ENCODE peak calls at places on chromosomes 11 and 22, in nine cellular contexts. S, V, A, Y, P, Q, G, Z and C are unnamed samples.

GRCh38 chr11:69541501-69542313 is 60.2 kb downstream of the LINC01488 start:
- DNase-seq in S (no peak), V (no peak), A (no peak), Y (no peak), P (no peak), Q (peak), G (no peak), Z (no peak), C (no peak)

GRCh38 chr11:86558219-86558618 is 114.2 kb downstream of the ME3 start:
- DNase-seq in S (no peak), V (peak), A (no peak), Y (no peak), P (no peak), Q (no peak), G (no peak), Z (no peak), C (no peak)

GRCh38 chr11:57426754-57427691 is at the start of gene SLC43A3:
- DNase-seq in S (no peak), V (peak), A (peak), Y (no peak), P (peak), Q (peak), G (peak), Z (peak), C (peak)

GRCh38 chr11:68099474-68100405 is 21.4 kb downstream of the CHKA start:
- DNase-seq in S (no peak), V (peak), A (peak), Y (no peak), P (no peak), Q (no peak), G (no peak), Z (peak), C (no peak)

GRCh38 chr22:44587004-44587793 is 89.2 kb upstream of the RTL6 start:
- DNase-seq in S (no peak), V (no peak), A (no peak), Y (peak), P (no peak), Q (peak), G (peak), Z (no peak), C (no peak)

GRCh38 chr11:86180415-86180814 is 64.1 kb upstream of the EED start:
- DNase-seq in S (no peak), V (no peak), A (no peak), Y (no peak), P (no peak), Q (no peak), G (no peak), Z (no peak), C (no peak)

GRCh38 chr11:132943737-132944556 is 588.4 kb downstream of the OPCML start:
- DNase-seq in S (no peak), V (no peak), A (no peak), Y (no peak), P (no peak), Q (no peak), G (peak), Z (no peak), C (no peak)

GRCh38 chr11:126317681-126318641 is 14.1 kb downstream of the DCPS start:
- DNase-seq in S (no peak), V (peak), A (peak), Y (no peak), P (no peak), Q (no peak), G (no peak), Z (no peak), C (peak)

GRCh38 chr11:116579857-116580727 is 192.7 kb downstream of the BUD13 start:
- DNase-seq in S (no peak), V (no peak), A (no peak), Y (no peak), P (no peak), Q (no peak), G (peak), Z (peak), C (no peak)

GRCh38 chr11:73521621-73522020 is 76.3 kb downstream of the FAM168A start:
- DNase-seq in S (no peak), V (peak), A (no peak), Y (no peak), P (no peak), Q (peak), G (peak), Z (no peak), C (no peak)

GRCh38 chr22:30251661-30252226 is 5.2 kb upstream of the LIF start:
- DNase-seq in S (no peak), V (peak), A (no peak), Y (no peak), P (no peak), Q (no peak), G (no peak), Z (no peak), C (no peak)

GRCh38 chr11:26229270-26229669 is 102.7 kb upstream of the ANO3 start:
- DNase-seq in S (no peak), V (peak), A (no peak), Y (no peak), P (no peak), Q (no peak), G (no peak), Z (no peak), C (no peak)

GRCh38 chr11:109934151-109934550 is 159.0 kb upstream of the ZC3H12C start:
- DNase-seq in S (no peak), V (no peak), A (no peak), Y (no peak), P (no peak), Q (no peak), G (no peak), Z (no peak), C (no peak)

GRCh38 chr22:19713650-19714319 is 518 bp upstream of the SEPTIN5 start:
- DNase-seq in S (no peak), V (no peak), A (peak), Y (no peak), P (no peak), Q (no peak), G (peak), Z (no peak), C (no peak)

GRCh38 chr11:66106786-66107599 is 36.9 kb downstream of the PACS1 start:
- DNase-seq in S (no peak), V (peak), A (no peak), Y (no peak), P (no peak), Q (no peak), G (no peak), Z (peak), C (no peak)

GRCh38 chr22:40853961-40854360 is 2.5 kb downstream of the ST13 start:
- DNase-seq in S (no peak), V (peak), A (no peak), Y (no peak), P (no peak), Q (no peak), G (no peak), Z (no peak), C (no peak)

GRCh38 chr11:66854231-66854661 is 2.6 kb upstream of the LRFN4 start:
- DNase-seq in S (no peak), V (no peak), A (no peak), Y (no peak), P (no peak), Q (no peak), G (no peak), Z (no peak), C (no peak)

GRCh38 chr11:65428578-65429068 is 6.0 kb downstream of the NEAT1 start:
- DNase-seq in S (no peak), V (no peak), A (peak), Y (no peak), P (no peak), Q (no peak), G (no peak), Z (no peak), C (no peak)

GRCh38 chr22:37485006-37485713 is 1.0 kb downstream of the MFNG start:
- DNase-seq in S (no peak), V (no peak), A (no peak), Y (no peak), P (peak), Q (no peak), G (no peak), Z (peak), C (peak)

GRCh38 chr11:93025558-93026255 is 56.3 kb downstream of the MTNR1B start:
- DNase-seq in S (no peak), V (no peak), A (no peak), Y (no peak), P (no peak), Q (no peak), G (no peak), Z (no peak), C (no peak)

GRCh38 chr11:126598344-126599092 is 243.0 kb downstream of the ST3GAL4 start:
- DNase-seq in S (no peak), V (no peak), A (no peak), Y (no peak), P (no peak), Q (no peak), G (no peak), Z (no peak), C (no peak)

GRCh38 chr11:122523841-122524531 is 131.5 kb upstream of the UBASH3B start:
- DNase-seq in S (no peak), V (no peak), A (no peak), Y (no peak), P (no peak), Q (no peak), G (peak), Z (no peak), C (no peak)

GRCh38 chr22:42799462-42800405 is 57.3 kb downstream of the ARFGAP3 start:
- DNase-seq in S (no peak), V (no peak), A (no peak), Y (no peak), P (no peak), Q (no peak), G (no peak), Z (no peak), C (peak)

GRCh38 chr22:37018815-37019308 is 385 bp downstream of the TST start:
- DNase-seq in S (no peak), V (peak), A (peak), Y (peak), P (no peak), Q (no peak), G (peak), Z (no peak), C (no peak)

GRCh38 chr22:46763051-46763705 is 728 bp downstream of the TBC1D22A start:
- DNase-seq in S (no peak), V (peak), A (no peak), Y (no peak), P (no peak), Q (no peak), G (no peak), Z (peak), C (peak)

GRCh38 chr22:48258841-48259240 is 1496.4 kb downstream of the TBC1D22A start:
- DNase-seq in S (no peak), V (no peak), A (no peak), Y (no peak), P (no peak), Q (no peak), G (no peak), Z (no peak), C (no peak)

GRCh38 chr11:104852811-104853210 is 45.4 kb downstream of the CASP12 start:
- DNase-seq in S (no peak), V (no peak), A (no peak), Y (no peak), P (no peak), Q (no peak), G (no peak), Z (no peak), C (no peak)

GRCh38 chr11:132886335-132886734 is 646.0 kb downstream of the OPCML start:
- DNase-seq in S (no peak), V (peak), A (no peak), Y (no peak), P (no peak), Q (no peak), G (no peak), Z (no peak), C (no peak)

GRCh38 chr22:41048791-41049717 is 43.3 kb upstream of the EP300 start:
- DNase-seq in S (no peak), V (peak), A (peak), Y (peak), P (no peak), Q (peak), G (peak), Z (no peak), C (no peak)

GRCh38 chr11:46295312-46295995 is 18.0 kb downstream of the CREB3L1 start:
- DNase-seq in S (no peak), V (peak), A (peak), Y (peak), P (peak), Q (no peak), G (peak), Z (peak), C (peak)

GRCh38 chr11:114785820-114786219 is 107.5 kb downstream of the NXPE2 start:
- DNase-seq in S (no peak), V (no peak), A (no peak), Y (no peak), P (no peak), Q (no peak), G (no peak), Z (no peak), C (no peak)

GRCh38 chr11:10864688-10865087 is 6.8 kb upstream of the ZBED5 start:
- DNase-seq in S (no peak), V (no peak), A (no peak), Y (no peak), P (no peak), Q (no peak), G (no peak), Z (no peak), C (no peak)

GRCh38 chr11:64742940-64743590 is 877 bp downstream of the RASGRP2 start:
- DNase-seq in S (no peak), V (peak), A (peak), Y (no peak), P (peak), Q (no peak), G (peak), Z (peak), C (peak)

GRCh38 chr11:75339685-75340409 is 11.6 kb downstream of the ARRB1 start:
- DNase-seq in S (no peak), V (no peak), A (peak), Y (no peak), P (no peak), Q (no peak), G (no peak), Z (no peak), C (no peak)

GRCh38 chr11:95884364-95884763 is 39.5 kb downstream of the MTMR2 start:
- DNase-seq in S (no peak), V (peak), A (no peak), Y (no peak), P (no peak), Q (no peak), G (no peak), Z (no peak), C (no peak)

GRCh38 chr22:33126881-33127280 is 68.7 kb upstream of the SYN3 start:
- DNase-seq in S (no peak), V (peak), A (no peak), Y (no peak), P (no peak), Q (no peak), G (no peak), Z (no peak), C (no peak)

GRCh38 chr11:27358306-27358705 is 4.7 kb downstream of the CCDC34 start:
- DNase-seq in S (no peak), V (peak), A (no peak), Y (no peak), P (no peak), Q (no peak), G (no peak), Z (no peak), C (no peak)

GRCh38 chr11:129705341-129705740 is 110.3 kb upstream of the TMEM45B start:
- DNase-seq in S (no peak), V (no peak), A (no peak), Y (no peak), P (no peak), Q (no peak), G (no peak), Z (no peak), C (no peak)
- TF ChIP-seq CTCF in S (no peak), V (no peak), A (no peak), Y (no peak), P (no peak), Q (no peak), G (no peak), Z (no peak), C (no peak)

GRCh38 chr11:102453286-102453797 is 777 bp upstream of the TMEM123 start:
- DNase-seq in S (no peak), V (no peak), A (no peak), Y (peak), P (no peak), Q (no peak), G (peak), Z (no peak), C (no peak)

GRCh38 chr11:102449651-102450570 is 2.7 kb downstream of the TMEM123 start:
- DNase-seq in S (no peak), V (peak), A (no peak), Y (no peak), P (no peak), Q (no peak), G (no peak), Z (no peak), C (no peak)

GRCh38 chr11:102452461-102453285 is at the start of gene TMEM123:
- DNase-seq in S (peak), V (peak), A (peak), Y (peak), P (peak), Q (no peak), G (peak), Z (peak), C (peak)

GRCh38 chr11:102451041-102451692 is 1.4 kb downstream of the TMEM123 start:
- DNase-seq in S (no peak), V (no peak), A (no peak), Y (no peak), P (no peak), Q (no peak), G (no peak), Z (no peak), C (no peak)

DNA sequence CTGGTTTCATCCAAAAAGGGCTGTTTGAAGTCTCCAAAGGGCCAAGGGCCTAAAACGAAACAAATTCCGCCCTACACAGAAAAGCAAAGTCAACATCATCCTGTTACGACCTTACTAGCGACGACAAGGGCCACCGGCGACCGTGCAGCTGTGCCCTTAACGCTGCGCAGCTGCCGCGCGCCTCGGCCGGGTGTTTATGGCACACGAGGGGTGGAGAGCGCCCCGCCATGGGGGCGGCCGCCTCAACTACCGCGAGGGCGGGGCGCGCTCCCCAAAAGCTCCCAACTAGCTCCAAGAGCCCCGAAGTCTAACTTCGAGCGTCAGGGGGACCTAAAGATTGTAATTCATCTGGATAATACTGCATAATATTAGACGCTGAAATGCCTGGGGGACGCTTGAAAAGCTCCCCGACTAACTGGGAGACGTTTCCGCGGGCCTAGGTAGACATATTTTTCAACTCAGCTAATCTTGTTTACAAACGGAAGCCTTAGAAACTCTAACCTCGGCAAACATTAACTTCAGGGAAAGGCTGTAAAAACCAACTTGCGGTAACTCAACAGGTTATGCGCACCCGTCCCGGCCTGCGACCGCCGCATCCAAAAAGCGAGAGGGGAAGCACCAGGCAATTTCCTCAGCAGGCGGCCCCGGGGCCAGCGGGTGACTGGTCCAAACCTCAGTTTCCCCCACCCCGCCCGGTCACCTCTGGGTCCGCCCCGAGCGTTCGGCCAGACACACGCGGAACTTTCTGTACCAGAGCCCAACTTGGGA is 688 bp downstream of the TMEM123 start:
- DNase-seq in S (no peak), V (peak), A (peak), Y (peak), P (peak), Q (no peak), G (peak), Z (peak), C (peak)
- TF ChIP-seq CTCF in S (no peak), V (no peak), A (no peak), Y (no peak), P (no peak), Q (peak), G (no peak), Z (no peak), C (no peak)

GRCh38 chr22:22036588-22036987 is 54.0 kb upstream of the TOP3B start:
- DNase-seq in S (no peak), V (no peak), A (no peak), Y (no peak), P (no peak), Q (no peak), G (no peak), Z (no peak), C (no peak)

GRCh38 chr22:22037229-22037628 is 54.6 kb upstream of the TOP3B start:
- DNase-seq in S (no peak), V (no peak), A (no peak), Y (no peak), P (no peak), Q (no peak), G (no peak), Z (no peak), C (no peak)

GRCh38 chr22:22035203-22035602 is 52.6 kb upstream of the TOP3B start:
- DNase-seq in S (no peak), V (no peak), A (no peak), Y (no peak), P (no peak), Q (no peak), G (no peak), Z (no peak), C (no peak)

GRCh38 chr22:22034469-22035132 is 52.0 kb upstream of the TOP3B start:
- DNase-seq in S (no peak), V (no peak), A (no peak), Y (no peak), P (no peak), Q (no peak), G (no peak), Z (no peak), C (no peak)

GRCh38 chr22:22035771-22036314 is 53.3 kb upstream of the TOP3B start:
- DNase-seq in S (no peak), V (no peak), A (no peak), Y (no peak), P (no peak), Q (no peak), G (no peak), Z (no peak), C (no peak)
- TF ChIP-seq CTCF in S (no peak), V (no peak), A (no peak), Y (no peak), P (no peak), Q (no peak), G (no peak), Z (no peak), C (no peak)

GRCh38 chr11:45267660-45268340 is 18.3 kb downstream of the SYT13 start:
- DNase-seq in S (no peak), V (no peak), A (no peak), Y (no peak), P (no peak), Q (no peak), G (no peak), Z (no peak), C (no peak)

GRCh38 chr11:45264839-45265515 is 21.2 kb downstream of the SYT13 start:
- DNase-seq in S (no peak), V (peak), A (no peak), Y (no peak), P (no peak), Q (peak), G (no peak), Z (no peak), C (no peak)

GRCh38 chr11:45265963-45266692 is 20.0 kb downstream of the SYT13 start:
- DNase-seq in S (no peak), V (no peak), A (no peak), Y (no peak), P (no peak), Q (no peak), G (no peak), Z (no peak), C (no peak)

GRCh38 chr11:45269678-45270077 is 16.5 kb downstream of the SYT13 start:
- DNase-seq in S (no peak), V (no peak), A (no peak), Y (no peak), P (no peak), Q (no peak), G (no peak), Z (no peak), C (no peak)

GRCh38 chr11:45266693-45267451 is 19.3 kb downstream of the SYT13 start:
- DNase-seq in S (no peak), V (no peak), A (no peak), Y (no peak), P (no peak), Q (no peak), G (peak), Z (peak), C (no peak)
- TF ChIP-seq CTCF in S (no peak), V (peak), A (no peak), Y (peak), P (no peak), Q (peak), G (peak), Z (peak), C (no peak)